ENCODE peak calls at places on chromosomes 6 and 20, in five cellular contexts. Q is prostate gland, B is HCT116, I is A549, M is testis. Z is an unnamed sample.

GRCh38 chr6:32794510-32794909 is 22.3 kb downstream of the HLA-DOB start:
- DNase-seq in Q (no peak), B (no peak), I (no peak), M (no peak), Z (no peak)

GRCh38 chr6:143822584-143823024 is 20.5 kb upstream of the LTV1 start:
- DNase-seq in Q (no peak), B (no peak), I (no peak), M (no peak), Z (no peak)

GRCh38 chr6:117272032-117272866 is 6.9 kb downstream of the VGLL2 start:
- DNase-seq in Q (no peak), B (no peak), I (no peak), M (no peak), Z (no peak)

GRCh38 chr6:126188271-126188909 is 151.5 kb upstream of the CENPW start:
- DNase-seq in Q (no peak), B (no peak), I (peak; percentile 6), M (no peak), Z (no peak)

GRCh38 chr6:111727041-111727440 is 121.4 kb upstream of the TRAF3IP2 start:
- DNase-seq in Q (no peak), B (no peak), I (no peak), M (no peak), Z (no peak)

GRCh38 chr20:33125983-33126382 is 42.0 kb upstream of the BPIFA2 start:
- DNase-seq in Q (no peak), B (no peak), I (no peak), M (peak; percentile 28), Z (no peak)

GRCh38 chr6:168121308-168121665 is 42.3 kb upstream of the FRMD1 start:
- DNase-seq in Q (no peak), B (no peak), I (no peak), M (no peak), Z (peak; percentile 16)

GRCh38 chr20:50916934-50917333 is 14.3 kb downstream of the ADNP start:
- DNase-seq in Q (no peak), B (no peak), I (no peak), M (no peak), Z (no peak)

GRCh38 chr20:46985241-46985640 is 90.6 kb downstream of the EYA2 start:
- DNase-seq in Q (no peak), B (no peak), I (peak; percentile 31), M (no peak), Z (no peak)

GRCh38 chr6:18155864-18156396 is 708 bp downstream of the KDM1B start:
- DNase-seq in Q (peak; percentile 73), B (peak; percentile 80), I (peak; percentile 75), M (peak; percentile 52), Z (peak; percentile 47)

GRCh38 chr6:106502534-106502933 is 126.8 kb downstream of the RTN4IP1 start:
- DNase-seq in Q (no peak), B (no peak), I (no peak), M (no peak), Z (no peak)

GRCh38 chr6:157768863-157769551 is 54.0 kb upstream of the SNX9 start:
- DNase-seq in Q (no peak), B (no peak), I (no peak), M (no peak), Z (no peak)

GRCh38 chr6:89250239-89250638 is 33.1 kb upstream of the GABRR1 start:
- DNase-seq in Q (no peak), B (no peak), I (no peak), M (no peak), Z (no peak)

GRCh38 chr20:53859684-53860083 is 210.7 kb downstream of the BCAS1 start:
- DNase-seq in Q (no peak), B (no peak), I (no peak), M (peak; percentile 42), Z (no peak)

GRCh38 chr6:148973809-148974208 is 227.0 kb downstream of the UST start:
- DNase-seq in Q (no peak), B (peak; percentile 21), I (peak; percentile 32), M (peak; percentile 36), Z (no peak)

GRCh38 chr6:158408552-158409130 is 96.4 kb downstream of the TULP4 start:
- DNase-seq in Q (no peak), B (no peak), I (no peak), M (peak; percentile 28), Z (peak; percentile 36)

GRCh38 chr20:48463916-48464315 is 363.9 kb downstream of the PREX1 start:
- DNase-seq in Q (no peak), B (no peak), I (no peak), M (no peak), Z (no peak)

GRCh38 chr20:5065489-5066383 is 54.0 kb downstream of the PCNA start:
- DNase-seq in Q (no peak), B (peak; percentile 88), I (peak; percentile 98), M (peak; percentile 64), Z (peak; percentile 75)

GRCh38 chr6:33251390-33252012 is 20.2 kb downstream of the VPS52 start:
- DNase-seq in Q (no peak), B (no peak), I (no peak), M (no peak), Z (no peak)

GRCh38 chr6:22940571-22941290 is 371.4 kb downstream of the HDGFL1 start:
- DNase-seq in Q (no peak), B (no peak), I (no peak), M (no peak), Z (no peak)

GRCh38 chr6:120992257-120992656 is 342.0 kb downstream of the TBC1D32 start:
- DNase-seq in Q (no peak), B (no peak), I (no peak), M (no peak), Z (no peak)

GRCh38 chr6:116542426-116542825 is 3.1 kb downstream of the TRAPPC3L start:
- DNase-seq in Q (no peak), B (no peak), I (no peak), M (no peak), Z (no peak)

GRCh38 chr20:23149623-23150279 is 63.6 kb upstream of the CD93 start:
- DNase-seq in Q (no peak), B (no peak), I (no peak), M (no peak), Z (peak; percentile 54)

GRCh38 chr20:23147647-23147963 is 61.5 kb upstream of the CD93 start:
- DNase-seq in Q (no peak), B (no peak), I (no peak), M (no peak), Z (no peak)

GRCh38 chr20:23146857-23147256 is 60.7 kb upstream of the CD93 start:
- DNase-seq in Q (no peak), B (no peak), I (no peak), M (no peak), Z (no peak)

GRCh38 chr20:23148721-23149570 is 62.8 kb upstream of the CD93 start:
- DNase-seq in Q (no peak), B (no peak), I (no peak), M (no peak), Z (no peak)

DNA sequence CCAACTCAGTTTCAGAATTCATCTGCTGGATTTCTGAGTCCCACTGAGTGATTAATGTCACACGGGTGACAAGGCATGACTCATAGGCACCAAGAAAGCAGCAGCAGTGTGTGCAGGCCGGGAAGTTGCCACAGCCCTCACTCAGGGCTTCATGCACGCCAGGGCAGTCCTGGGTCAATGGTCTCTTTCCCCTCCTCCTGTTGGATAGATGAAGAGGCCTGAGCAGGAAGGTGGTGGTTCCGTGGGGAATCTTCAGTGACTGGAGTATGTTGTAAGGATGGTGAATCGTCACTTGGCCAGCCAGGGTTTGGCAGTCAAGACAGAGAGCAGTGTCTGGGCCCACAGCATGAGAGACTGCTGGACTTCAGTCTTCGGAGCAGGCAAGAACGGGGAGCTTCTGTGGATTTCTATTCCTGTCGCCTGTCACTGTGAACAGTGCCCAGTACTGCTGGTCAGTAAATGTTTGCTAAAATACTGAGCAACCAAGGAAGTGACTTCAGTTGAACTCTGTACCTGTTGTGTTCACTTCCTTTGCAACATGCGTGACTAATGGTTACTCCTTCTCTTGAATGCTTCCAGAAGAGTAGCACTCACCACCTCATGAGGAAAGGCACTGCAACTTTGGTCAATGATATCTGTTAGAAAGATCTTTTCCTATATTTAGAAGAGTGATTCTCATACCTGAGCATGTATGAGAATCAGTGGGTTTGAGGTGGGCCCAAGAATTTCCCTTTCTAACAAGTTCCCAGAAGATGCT is 62.0 kb upstream of the CD93 start:
- DNase-seq in Q (no peak), B (peak; percentile 80), I (peak; percentile 57), M (no peak), Z (peak; percentile 93)
- H3K4me3 ChIP-seq in Q (no peak overlapping the region), B (peak overlapping the region; percentile 22), I (no peak overlapping the region), M (no peak overlapping the region), Z (peak overlapping the region; percentile 53)

DNA sequence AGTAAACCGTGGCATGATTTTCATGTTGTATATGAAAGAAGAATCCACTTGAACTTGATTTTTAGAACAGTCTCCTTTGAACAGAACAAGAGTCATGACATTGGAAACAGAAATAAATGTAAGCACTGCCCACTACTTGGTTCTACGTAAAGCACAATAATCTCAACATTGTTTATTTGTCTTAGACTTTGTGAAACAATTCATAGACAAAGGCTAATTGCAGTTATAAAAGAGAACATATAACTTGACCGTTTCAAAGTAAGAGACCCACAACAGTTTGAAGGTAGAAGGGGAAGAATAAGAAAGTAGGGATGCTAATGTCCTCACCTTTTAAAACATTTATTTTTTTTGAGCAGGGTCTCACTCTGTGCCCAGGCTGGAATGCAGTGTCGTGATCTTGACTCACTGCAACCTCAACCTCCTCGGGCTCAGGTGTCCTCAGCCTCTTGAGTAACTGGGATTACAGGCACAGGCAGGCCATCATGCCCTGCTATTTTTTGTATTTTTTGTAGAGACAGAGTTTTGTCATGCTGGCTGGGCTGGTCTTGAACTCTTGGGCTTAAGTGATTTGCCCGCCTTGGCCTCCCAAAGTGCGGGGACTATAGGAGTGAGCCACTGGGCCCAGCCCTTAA is 71.1 kb downstream of the POPDC3 start:
- DNase-seq in Q (no peak), B (no peak), I (no peak), M (no peak), Z (no peak)
- H3K4me3 ChIP-seq in Q (no peak overlapping the region), B (no peak overlapping the region), I (no peak overlapping the region), M (no peak overlapping the region), Z (no peak overlapping the region)

DNA sequence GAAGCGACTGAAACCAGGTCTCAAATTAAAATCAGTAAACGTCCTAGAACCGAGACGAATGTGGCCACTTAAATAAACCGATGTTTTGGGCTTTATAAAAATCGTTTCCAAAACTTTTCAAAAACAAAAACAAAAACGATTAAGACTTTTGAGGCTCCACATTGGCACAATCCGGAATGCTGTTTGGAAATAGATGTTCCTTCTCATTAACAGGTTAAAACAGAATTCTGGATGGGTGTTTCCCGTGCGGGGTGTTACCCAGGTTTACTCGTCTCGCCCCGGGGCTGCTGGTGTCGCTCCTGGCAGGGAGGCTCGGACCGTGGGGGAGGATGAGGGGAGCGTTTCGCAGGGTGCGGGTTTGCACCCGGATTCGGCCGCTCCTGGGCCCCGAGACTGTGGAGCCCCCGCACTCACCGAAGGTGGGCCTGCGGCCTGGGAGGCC is 1.2 kb downstream of the GATA5 start:
- DNase-seq in Q (no peak), B (no peak), I (no peak), M (no peak), Z (no peak)
- H3K4me3 ChIP-seq in Q (peak overlapping the region; percentile 25), B (no peak overlapping the region), I (no peak overlapping the region), M (peak overlapping the region; percentile 70), Z (peak overlapping the region; percentile 51)

GRCh38 chr6:109514946-109515345 is 31.9 kb upstream of the ZBTB24 start:
- DNase-seq in Q (no peak), B (no peak), I (no peak), M (no peak), Z (no peak)

GRCh38 chr6:109515781-109516409 is 32.9 kb upstream of the ZBTB24 start:
- DNase-seq in Q (no peak), B (no peak), I (no peak), M (no peak), Z (no peak)

GRCh38 chr6:109512271-109512817 is 29.3 kb upstream of the ZBTB24 start:
- DNase-seq in Q (no peak), B (no peak), I (no peak), M (no peak), Z (no peak)

GRCh38 chr6:109511832-109512231 is 28.8 kb upstream of the ZBTB24 start:
- DNase-seq in Q (no peak), B (no peak), I (peak; percentile 18), M (no peak), Z (no peak)

GRCh38 chr6:109513571-109514071 is 30.6 kb upstream of the ZBTB24 start:
- DNase-seq in Q (no peak), B (no peak), I (peak; percentile 6), M (no peak), Z (no peak)
- H3K4me3 ChIP-seq in Q (no peak overlapping the region), B (no peak overlapping the region), I (no peak overlapping the region), M (no peak overlapping the region), Z (no peak overlapping the region)

Z was measured in psoas muscle.